ENCODE peak calls at places on chromosomes 13 and 19, in six cellular contexts. H, K, Z, T, E and U are unnamed samples.
A peak's percentile ranks its signal among the peaks of the same experiment; 100 is the strongest.

GRCh38 chr13:41500501-41500900 is 43.2 kb downstream of the RGCC start:
- DNase-seq in H (no peak), Z (no peak), K (peak; percentile 36), E (peak; percentile 54), T (no peak), U (peak; percentile 38)

GRCh38 chr19:47357788-47358680 is 8.9 kb downstream of the DHX34 start:
- DNase-seq in E (no peak), K (no peak), Z (no peak), T (peak; percentile 26), H (no peak), U (no peak)

GRCh38 chr13:46295531-46296464 is 84.1 kb downstream of the LRRC63 start:
- DNase-seq in Z (no peak), H (no peak), T (no peak), K (peak; percentile 39), E (peak; percentile 22), U (no peak)

GRCh38 chr13:110629735-110630134 is 14.4 kb downstream of the NAXD start:
- DNase-seq in E (no peak), T (no peak), Z (no peak), H (no peak), K (no peak), U (no peak)

GRCh38 chr19:11423164-11423803 is 4.2 kb upstream of the RGL3 start:
- DNase-seq in Z (no peak), T (no peak), K (no peak), H (no peak), E (no peak), U (no peak)

GRCh38 chr13:106418556-106418955 is 116.9 kb downstream of the EFNB2 start:
- DNase-seq in K (no peak), E (no peak), H (peak; percentile 23), T (no peak), Z (no peak), U (no peak)

GRCh38 chr19:9721861-9722260 is 46.7 kb downstream of the ZNF846 start:
- DNase-seq in Z (no peak), E (peak; percentile 44), T (no peak), H (no peak), K (no peak), U (no peak)

GRCh38 chr13:99796175-99796819 is 175.3 kb downstream of the ZIC5 start:
- DNase-seq in E (peak; percentile 44), T (peak; percentile 64), H (peak; percentile 69), K (no peak), Z (no peak), U (peak; percentile 78)

GRCh38 chr13:94312511-94313191 is 166.8 kb downstream of the DCT start:
- DNase-seq in H (no peak), E (no peak), K (no peak), Z (no peak), T (no peak), U (no peak)

GRCh38 chr13:74021507-74021906 is 112.7 kb downstream of the KLF12 start:
- DNase-seq in T (no peak), E (no peak), Z (no peak), H (peak; percentile 23), K (no peak), U (no peak)

GRCh38 chr13:51959773-51960172 is 51.5 kb downstream of the ATP7B start:
- DNase-seq in T (no peak), H (peak; percentile 30), Z (no peak), E (no peak), K (no peak), U (no peak)

GRCh38 chr19:5694952-5695648 is 5.0 kb downstream of the RPL36 start:
- DNase-seq in Z (no peak), E (no peak), H (peak; percentile 3), K (no peak), T (no peak), U (peak; percentile 49)

GRCh38 chr19:18781047-18781600 is 10.0 kb downstream of the COMP start:
- DNase-seq in K (no peak), T (no peak), E (no peak), H (no peak), Z (no peak), U (no peak)

GRCh38 chr13:100872761-100873160 is 198.2 kb upstream of the TMTC4 start:
- DNase-seq in Z (no peak), K (no peak), T (no peak), H (no peak), E (no peak), U (no peak)

GRCh38 chr19:6423499-6424189 is 967 bp downstream of the KHSRP start:
- DNase-seq in Z (no peak), E (peak; percentile 63), H (peak; percentile 78), K (peak; percentile 48), T (peak; percentile 52), U (peak; percentile 89)

GRCh38 chr19:52527954-52528326 is 472 bp downstream of the ZNF808 start:
- DNase-seq in K (no peak), Z (no peak), H (peak; percentile 40), E (no peak), T (peak; percentile 13), U (peak; percentile 55)

GRCh38 chr13:31875134-31875533 is 135.8 kb downstream of the RXFP2 start:
- DNase-seq in K (no peak), Z (no peak), T (no peak), E (no peak), H (no peak), U (no peak)

GRCh38 chr13:99749627-99750026 is 221.9 kb downstream of the ZIC5 start:
- DNase-seq in Z (no peak), E (no peak), T (no peak), H (no peak), K (no peak), U (no peak)

GRCh38 chr19:21474671-21475181 is 30.7 kb upstream of the ZNF429 start:
- DNase-seq in K (peak; percentile 73), H (peak; percentile 87), T (peak; percentile 13), Z (no peak), E (peak; percentile 82), U (peak; percentile 97)